ENCODE peak calls at places on chromosomes 2 and 18, in nine cellular contexts. C is GM18507, V is 8988T, Y is suprapubic skin, R is GM12892, I is stomach, J is adrenal gland, Z is amygdala, D is heart left ventricle. P is an unnamed sample.
A peak's percentile ranks its signal among the peaks of the same experiment; 100 is the strongest.

GRCh38 chr2:71702071-71702970 is 249.0 kb downstream of the DYSF start:
- DNase-seq in C (no peak), V (no peak), Y (peak; percentile 49), R (no peak), I (no peak), J (no peak), Z (no peak), D (no peak), P (no peak)

GRCh38 chr2:234444888-234445287 is 52.0 kb downstream of the ARL4C start:
- DNase-seq in C (no peak), V (no peak), Y (no peak), R (no peak), I (no peak), J (no peak), Z (no peak), D (peak; percentile 52), P (peak; percentile 81)

GRCh38 chr18:61850756-61851155 is 42.1 kb downstream of the RNF152 start:
- DNase-seq in C (no peak), V (no peak), Y (no peak), R (no peak), I (no peak), J (no peak), Z (no peak), D (no peak), P (no peak)

GRCh38 chr2:15307526-15307925 is 253.6 kb downstream of the NBAS start:
- DNase-seq in C (no peak), V (no peak), Y (no peak), R (no peak), I (no peak), J (no peak), Z (no peak), D (no peak), P (no peak)

GRCh38 chr2:199455533-199456382 is 2.0 kb downstream of the SATB2 start:
- DNase-seq in C (no peak), V (no peak), Y (peak; percentile 68), R (no peak), I (peak; percentile 49), J (no peak), Z (no peak), D (no peak), P (no peak)

GRCh38 chr2:53302455-53302854 is 465.1 kb upstream of the CHAC2 start:
- DNase-seq in C (no peak), V (no peak), Y (no peak), R (no peak), I (no peak), J (no peak), Z (no peak), D (no peak), P (no peak)

GRCh38 chr2:80054339-80054675 is 250.2 kb downstream of the LRRTM1 start:
- DNase-seq in C (no peak), V (no peak), Y (no peak), R (no peak), I (no peak), J (no peak), Z (no peak), D (no peak), P (peak; percentile 98)

GRCh38 chr2:202109737-202110184 is 36.7 kb downstream of the KIAA2012 start:
- DNase-seq in C (no peak), V (no peak), Y (peak; percentile 69), R (no peak), I (no peak), J (peak; percentile 64), Z (no peak), D (peak; percentile 11), P (peak; percentile 59)

GRCh38 chr2:19020144-19021099 is 338.0 kb downstream of the OSR1 start:
- DNase-seq in C (no peak), V (no peak), Y (no peak), R (no peak), I (no peak), J (no peak), Z (no peak), D (no peak), P (no peak)

P was measured in retinal pigment epithelial cell.